ENCODE peak calls at places on chromosome X, in six cellular contexts. One of them, this sample, is unnamed.

GRCh38 chrX:283115-283845 is 2.1 kb downstream of the PLCXD1 start:
- DNase-seq in PC-9: peak; percentile 57
- DNase-seq in OCI-LY7: peak; percentile 98
- DNase-seq in A549: peak; percentile 95
- DNase-seq in endodermal cell: peak; percentile 98
- DNase-seq in lung: peak; percentile 85
- DNase-seq in this sample: peak; percentile 93

GRCh38 chrX:151753313-151754041 is 18.9 kb downstream of the CNGA2 start:
- DNase-seq in PC-9: peak; percentile 79
- DNase-seq in OCI-LY7: no peak
- DNase-seq in A549: peak; percentile 50
- DNase-seq in endodermal cell: peak; percentile 83
- DNase-seq in lung: peak; percentile 49
- DNase-seq in this sample: peak; percentile 34

GRCh38 chrX:69153060-69153730 is 12.1 kb downstream of the PJA1 start:
- DNase-seq in PC-9: peak; percentile 53
- DNase-seq in OCI-LY7: no peak
- DNase-seq in A549: no peak
- DNase-seq in endodermal cell: peak; percentile 91
- DNase-seq in lung: no peak
- DNase-seq in this sample: peak; percentile 28

GRCh38 chrX:19350831-19351447 is 7.2 kb downstream of the PDHA1 start:
- DNase-seq in PC-9: no peak
- DNase-seq in OCI-LY7: no peak
- DNase-seq in A549: no peak
- DNase-seq in endodermal cell: no peak
- DNase-seq in lung: no peak
- DNase-seq in this sample: no peak

GRCh38 chrX:4588056-4588455 is 874.6 kb upstream of the PRKX start:
- DNase-seq in PC-9: no peak
- DNase-seq in OCI-LY7: no peak
- DNase-seq in A549: no peak
- DNase-seq in endodermal cell: no peak
- DNase-seq in lung: no peak
- DNase-seq in this sample: no peak

GRCh38 chrX:115560978-115561604 is at the start of gene PLS3:
- DNase-seq in PC-9: peak; percentile 71
- DNase-seq in OCI-LY7: no peak
- DNase-seq in A549: peak; percentile 89
- DNase-seq in endodermal cell: peak; percentile 98
- DNase-seq in lung: peak; percentile 83
- DNase-seq in this sample: peak; percentile 84

GRCh38 chrX:13691845-13692334 is 3.0 kb downstream of the RAB9A start:
- DNase-seq in PC-9: no peak
- DNase-seq in OCI-LY7: peak; percentile 53
- DNase-seq in A549: no peak
- DNase-seq in endodermal cell: no peak
- DNase-seq in lung: no peak
- DNase-seq in this sample: no peak

GRCh38 chrX:85084770-85085393 is 81.2 kb downstream of the APOOL start:
- DNase-seq in PC-9: no peak
- DNase-seq in OCI-LY7: peak; percentile 33
- DNase-seq in A549: peak; percentile 16
- DNase-seq in endodermal cell: peak; percentile 54
- DNase-seq in lung: no peak
- DNase-seq in this sample: peak; percentile 23

GRCh38 chrX:3582421-3582820 is 131.0 kb downstream of the PRKX start:
- DNase-seq in PC-9: no peak
- DNase-seq in OCI-LY7: no peak
- DNase-seq in A549: no peak
- DNase-seq in endodermal cell: no peak
- DNase-seq in lung: no peak
- DNase-seq in this sample: no peak

GRCh38 chrX:153420851-153421599 is 9.8 kb downstream of the ZFP92 start:
- DNase-seq in PC-9: no peak
- DNase-seq in OCI-LY7: no peak
- DNase-seq in A549: no peak
- DNase-seq in endodermal cell: no peak
- DNase-seq in lung: no peak
- DNase-seq in this sample: no peak
- H3K9me3 ChIP-seq in PC-9: no peaks in the 10 kb centered on the region
- H3K9me3 ChIP-seq in OCI-LY7: no peaks in the 10 kb centered on the region
- H3K9me3 ChIP-seq in A549: no peaks in the 10 kb centered on the region
- H3K9me3 ChIP-seq in endodermal cell: no peaks in the 10 kb centered on the region
- H3K9me3 ChIP-seq in lung: no peaks in the 10 kb centered on the region
- H3K9me3 ChIP-seq in this sample: no peaks in the 10 kb centered on the region

GRCh38 chrX:138710866-138711331 is 618 bp downstream of the FGF13 start:
- DNase-seq in PC-9: no peak
- DNase-seq in OCI-LY7: no peak
- DNase-seq in A549: no peak
- DNase-seq in endodermal cell: peak; percentile 72
- DNase-seq in lung: no peak
- DNase-seq in this sample: no peak
- H3K4me3 ChIP-seq in PC-9: no peak overlapping the region
- H3K4me3 ChIP-seq in OCI-LY7: no peak overlapping the region
- H3K4me3 ChIP-seq in A549: peak overlapping the region; percentile 28
- H3K4me3 ChIP-seq in endodermal cell: peak overlapping the region; percentile 84
- H3K4me3 ChIP-seq in lung: peak overlapping the region; percentile 44
- H3K4me3 ChIP-seq in this sample: peak overlapping the region; percentile 11

GRCh38 chrX:11272863-11273262 is 20.4 kb upstream of the AMELX start:
- DNase-seq in PC-9: no peak
- DNase-seq in OCI-LY7: no peak
- DNase-seq in A549: no peak
- DNase-seq in endodermal cell: no peak
- DNase-seq in lung: no peak
- DNase-seq in this sample: no peak
- H3K27ac ChIP-seq in PC-9: no peak overlapping the region
- H3K27ac ChIP-seq in OCI-LY7: no peak overlapping the region
- H3K27ac ChIP-seq in A549: no peak overlapping the region
- H3K27ac ChIP-seq in endodermal cell: no peak overlapping the region
- H3K27ac ChIP-seq in lung: no peak overlapping the region
- H3K27ac ChIP-seq in this sample: no peak overlapping the region

DNA sequence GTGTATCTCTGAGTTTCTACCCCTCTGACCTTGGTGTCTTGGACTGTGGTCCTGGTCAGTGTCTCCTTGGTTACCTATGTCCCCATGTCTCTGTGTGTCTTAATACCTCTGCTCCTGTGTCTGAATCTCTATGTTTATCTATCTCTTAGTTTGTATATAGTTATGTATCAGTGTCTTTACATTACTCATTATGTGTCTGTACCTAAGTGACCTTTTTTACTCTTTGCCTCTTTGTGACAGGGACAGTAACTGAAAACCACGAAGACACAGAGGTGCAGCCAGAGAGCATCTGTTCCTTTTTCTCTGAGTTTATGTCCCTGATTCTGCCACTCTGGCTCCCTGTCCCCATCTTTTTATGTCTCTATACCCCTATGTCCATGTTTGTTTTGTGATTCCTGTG is 49.4 kb downstream of the ITIH6 start:
- DNase-seq in PC-9: no peak
- DNase-seq in OCI-LY7: no peak
- DNase-seq in A549: no peak
- DNase-seq in endodermal cell: no peak
- DNase-seq in lung: no peak
- DNase-seq in this sample: no peak
- H3K9me3 ChIP-seq in PC-9: no peaks in the 10 kb centered on the region
- H3K9me3 ChIP-seq in OCI-LY7: no peaks in the 10 kb centered on the region
- H3K9me3 ChIP-seq in A549: no peaks in the 10 kb centered on the region
- H3K9me3 ChIP-seq in endodermal cell: no peaks in the 10 kb centered on the region
- H3K9me3 ChIP-seq in lung: no peaks in the 10 kb centered on the region
- H3K9me3 ChIP-seq in this sample: no peaks in the 10 kb centered on the region

GRCh38 chrX:46898207-46898606 is 14.0 kb upstream of the JADE3 start:
- DNase-seq in PC-9: no peak
- DNase-seq in OCI-LY7: no peak
- DNase-seq in A549: no peak
- DNase-seq in endodermal cell: no peak
- DNase-seq in lung: no peak
- DNase-seq in this sample: no peak

GRCh38 chrX:46904626-46905025 is 7.6 kb upstream of the JADE3 start:
- DNase-seq in PC-9: no peak
- DNase-seq in OCI-LY7: no peak
- DNase-seq in A549: no peak
- DNase-seq in endodermal cell: no peak
- DNase-seq in lung: no peak
- DNase-seq in this sample: no peak

DNA sequence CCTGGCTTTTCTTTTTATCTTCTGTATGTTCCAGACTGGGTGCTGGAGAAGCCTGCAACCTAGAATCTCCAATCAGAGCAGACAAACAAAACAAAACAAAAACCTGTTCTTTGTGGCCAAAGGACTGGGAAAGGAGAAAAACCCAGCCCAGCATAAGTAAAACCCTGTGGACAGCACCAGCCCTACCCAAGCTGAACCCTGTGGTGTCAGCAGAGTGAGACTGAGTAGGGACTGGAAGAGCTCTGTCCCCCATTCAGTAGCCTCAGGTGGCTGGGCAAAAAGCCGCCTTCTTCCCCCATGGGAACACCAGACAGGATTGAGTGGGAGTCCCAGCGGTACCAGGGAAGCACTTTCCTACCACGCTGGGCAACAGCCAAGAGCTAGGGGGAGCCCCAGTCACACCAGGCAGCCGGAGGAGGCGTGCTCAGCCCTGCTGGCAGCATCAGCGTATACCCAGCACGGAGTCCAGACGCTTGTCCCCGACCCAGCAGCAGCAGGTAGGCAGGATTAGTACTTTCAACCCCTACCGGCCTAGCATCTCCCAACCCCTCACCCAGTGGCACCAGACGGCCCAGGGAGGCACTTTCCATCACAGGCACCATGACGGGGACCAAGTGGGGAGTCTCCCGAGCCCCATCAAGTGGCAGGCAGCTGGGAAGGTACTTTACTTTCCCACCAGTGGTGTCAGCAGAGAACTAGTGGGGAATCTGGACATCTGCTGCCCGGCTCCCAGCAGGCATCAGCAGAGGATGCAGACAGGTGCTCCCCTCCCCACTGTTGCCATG is 8.6 kb upstream of the JADE3 start:
- DNase-seq in PC-9: peak; percentile 41
- DNase-seq in OCI-LY7: peak; percentile 80
- DNase-seq in A549: peak; percentile 80
- DNase-seq in endodermal cell: peak; percentile 92
- DNase-seq in lung: peak; percentile 76
- DNase-seq in this sample: peak; percentile 72
- H3K4me3 ChIP-seq in PC-9: peak overlapping the region; percentile 51
- H3K4me3 ChIP-seq in OCI-LY7: peak overlapping the region; percentile 54
- H3K4me3 ChIP-seq in A549: peak overlapping the region; percentile 46
- H3K4me3 ChIP-seq in endodermal cell: peak overlapping the region; percentile 69
- H3K4me3 ChIP-seq in lung: no peak overlapping the region
- H3K4me3 ChIP-seq in this sample: peak overlapping the region; percentile 33

DNA sequence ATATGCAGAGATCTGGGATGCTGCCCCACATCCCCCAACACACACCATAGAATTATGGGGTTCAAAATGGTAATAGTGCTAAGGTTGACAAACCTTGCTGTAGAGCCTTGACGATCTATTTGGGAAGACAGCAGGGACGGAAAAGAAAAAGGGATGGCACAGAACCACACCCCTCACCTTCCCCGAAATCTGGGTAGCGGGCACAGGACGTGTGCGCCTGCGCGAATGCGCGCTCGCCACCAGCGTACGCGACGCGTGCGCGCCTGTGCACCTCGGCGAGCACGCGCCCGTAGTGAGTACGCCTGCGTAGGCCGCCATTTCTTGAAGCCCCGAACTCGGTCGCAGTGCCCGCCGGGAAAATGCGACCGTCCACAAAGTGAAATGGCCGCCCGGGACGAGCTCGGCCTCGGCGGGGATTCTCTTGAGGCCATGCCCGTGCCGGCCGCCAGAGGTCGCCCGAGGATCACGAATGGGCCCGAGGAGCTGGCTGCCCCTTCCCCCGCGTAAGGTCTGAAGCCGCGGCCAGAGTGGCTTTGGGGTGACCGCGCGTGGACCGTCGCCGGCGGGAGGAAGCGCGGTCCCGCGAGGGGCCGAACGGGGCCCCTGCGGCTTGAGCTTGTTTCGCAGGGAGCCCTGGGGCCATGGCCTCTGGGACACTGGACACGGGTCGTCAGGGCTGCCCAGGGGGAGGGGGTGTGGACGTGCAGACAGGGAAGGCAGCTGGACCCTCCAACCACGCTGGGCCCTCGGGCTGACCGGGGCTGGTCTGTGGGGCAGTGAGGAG is 43.7 kb downstream of the ZNF185 start:
- DNase-seq in PC-9: peak; percentile 86
- DNase-seq in OCI-LY7: peak; percentile 95
- DNase-seq in A549: peak; percentile 85
- DNase-seq in endodermal cell: peak; percentile 96
- DNase-seq in lung: peak; percentile 89
- DNase-seq in this sample: peak; percentile 90
- H3K27ac ChIP-seq in PC-9: no peak overlapping the region
- H3K27ac ChIP-seq in OCI-LY7: peak overlapping the region; percentile 34
- H3K27ac ChIP-seq in A549: peak overlapping the region; percentile 85
- H3K27ac ChIP-seq in endodermal cell: no peak overlapping the region
- H3K27ac ChIP-seq in lung: peak overlapping the region; percentile 71
- H3K27ac ChIP-seq in this sample: peak overlapping the region; percentile 6

GRCh38 chrX:101483705-101484104 is 1.6 kb upstream of the ARMCX4 start:
- DNase-seq in PC-9: no peak
- DNase-seq in OCI-LY7: no peak
- DNase-seq in A549: no peak
- DNase-seq in endodermal cell: peak; percentile 51
- DNase-seq in lung: no peak
- DNase-seq in this sample: no peak

GRCh38 chrX:101493225-101493624 is 8.0 kb downstream of the ARMCX4 start:
- DNase-seq in PC-9: no peak
- DNase-seq in OCI-LY7: no peak
- DNase-seq in A549: no peak
- DNase-seq in endodermal cell: no peak
- DNase-seq in lung: no peak
- DNase-seq in this sample: no peak

GRCh38 chrX:101491943-101492342 is 6.7 kb downstream of the ARMCX4 start:
- DNase-seq in PC-9: no peak
- DNase-seq in OCI-LY7: no peak
- DNase-seq in A549: no peak
- DNase-seq in endodermal cell: no peak
- DNase-seq in lung: no peak
- DNase-seq in this sample: no peak

GRCh38 chrX:101485212-101486064 is at the start of gene ARMCX4:
- DNase-seq in PC-9: no peak
- DNase-seq in OCI-LY7: no peak
- DNase-seq in A549: no peak
- DNase-seq in endodermal cell: peak; percentile 88
- DNase-seq in lung: no peak
- DNase-seq in this sample: no peak

GRCh38 chrX:101488796-101489195 is 3.5 kb downstream of the ARMCX4 start:
- DNase-seq in PC-9: no peak
- DNase-seq in OCI-LY7: no peak
- DNase-seq in A549: no peak
- DNase-seq in endodermal cell: no peak
- DNase-seq in lung: no peak
- DNase-seq in this sample: no peak
- H3K9me3 ChIP-seq in PC-9: no peaks in the 10 kb centered on the region
- H3K9me3 ChIP-seq in OCI-LY7: no peaks in the 10 kb centered on the region
- H3K9me3 ChIP-seq in A549: no peaks in the 10 kb centered on the region
- H3K9me3 ChIP-seq in endodermal cell: no peaks in the 10 kb centered on the region
- H3K9me3 ChIP-seq in lung: no peaks in the 10 kb centered on the region
- H3K9me3 ChIP-seq in this sample: no peaks in the 10 kb centered on the region

This sample was measured in colonic mucosa.